ENCODE peak calls at places on chromosomes 13 and 19, in eight cellular contexts. X, T, K, I, M, Y, O and E are unnamed samples.
A peak's percentile ranks its signal among the peaks of the same experiment; 100 is the strongest.

GRCh38 chr19:15107056-15108010 is at the start of gene SYDE1:
- DNase-seq in X (no peak), T (no peak), K (no peak), I (no peak), M (no peak), Y (peak; percentile 57), O (peak; percentile 32), E (peak; percentile 46)

GRCh38 chr19:23802290-23802689 is 43.6 kb upstream of the ZNF681 start:
- DNase-seq in X (no peak), T (no peak), K (no peak), I (no peak), M (no peak), Y (peak; percentile 30), O (no peak), E (no peak)

GRCh38 chr13:30697177-30697953 is 38.0 kb upstream of the ALOX5AP start:
- DNase-seq in X (no peak), T (no peak), K (no peak), I (no peak), M (no peak), Y (no peak), O (no peak), E (no peak)

GRCh38 chr19:55471266-55471665 is 5.2 kb upstream of the ZNF628 start:
- DNase-seq in X (no peak), T (no peak), K (no peak), I (no peak), M (no peak), Y (no peak), O (no peak), E (no peak)

GRCh38 chr13:77417897-77418296 is 91.0 kb upstream of the MYCBP2 start:
- DNase-seq in X (no peak), T (no peak), K (no peak), I (no peak), M (no peak), Y (no peak), O (no peak), E (no peak)

GRCh38 chr13:22883262-22883840 is 297.4 kb upstream of the SGCG start:
- DNase-seq in X (no peak), T (no peak), K (no peak), I (no peak), M (no peak), Y (no peak), O (no peak), E (no peak)

GRCh38 chr19:38711726-38712153 is 32.5 kb downstream of the CAPN12 start:
- DNase-seq in X (no peak), T (no peak), K (no peak), I (no peak), M (peak; percentile 84), Y (peak; percentile 96), O (no peak), E (no peak)

GRCh38 chr13:109720758-109721184 is 65.6 kb downstream of the IRS2 start:
- DNase-seq in X (no peak), T (no peak), K (no peak), I (no peak), M (no peak), Y (no peak), O (no peak), E (no peak)

GRCh38 chr13:44543424-44543823 is 32.7 kb downstream of the TSC22D1 start:
- DNase-seq in X (no peak), T (no peak), K (no peak), I (no peak), M (no peak), Y (no peak), O (no peak), E (no peak)

GRCh38 chr13:42985312-42986175 is 6.5 kb downstream of the EPSTI1 start:
- DNase-seq in X (no peak), T (no peak), K (no peak), I (no peak), M (no peak), Y (no peak), O (no peak), E (peak; percentile 30)

GRCh38 chr19:5961969-5962945 is 15.7 kb downstream of the RANBP3 start:
- DNase-seq in X (no peak), T (no peak), K (peak; percentile 55), I (peak; percentile 69), M (no peak), Y (peak; percentile 95), O (peak; percentile 69), E (no peak)

GRCh38 chr13:93862259-93862658 is 617.2 kb downstream of the DCT start:
- DNase-seq in X (no peak), T (no peak), K (no peak), I (no peak), M (no peak), Y (peak; percentile 37), O (no peak), E (no peak)

GRCh38 chr19:49361438-49362047 is 673 bp downstream of the TEAD2 start:
- DNase-seq in X (no peak), T (peak; percentile 75), K (no peak), I (peak; percentile 67), M (peak; percentile 16), Y (peak; percentile 76), O (peak; percentile 82), E (peak; percentile 68)

GRCh38 chr13:27110056-27110746 is 61.4 kb downstream of the USP12 start:
- DNase-seq in X (no peak), T (no peak), K (no peak), I (no peak), M (no peak), Y (no peak), O (no peak), E (no peak)

GRCh38 chr19:7500811-7501450 is 12.1 kb upstream of the PEX11G start:
- DNase-seq in X (peak; percentile 90), T (peak; percentile 64), K (no peak), I (no peak), M (no peak), Y (no peak), O (peak; percentile 59), E (no peak)

GRCh38 chr19:49893135-49893534 is 3.6 kb downstream of the IL4I1 start:
- DNase-seq in X (no peak), T (no peak), K (no peak), I (no peak), M (no peak), Y (no peak), O (no peak), E (no peak)

GRCh38 chr13:92260363-92260762 is 861.9 kb downstream of the GPC5 start:
- DNase-seq in X (no peak), T (no peak), K (no peak), I (no peak), M (no peak), Y (no peak), O (no peak), E (no peak)

GRCh38 chr19:18762125-18763023 is 28.7 kb downstream of the COMP start:
- DNase-seq in X (no peak), T (no peak), K (no peak), I (no peak), M (no peak), Y (peak; percentile 57), O (peak; percentile 98), E (peak; percentile 98)

GRCh38 chr13:26721251-26721939 is 39.2 kb downstream of the GPR12 start:
- DNase-seq in X (peak; percentile 62), T (no peak), K (no peak), I (peak; percentile 35), M (no peak), Y (peak; percentile 25), O (no peak), E (no peak)

GRCh38 chr19:625257-625656 is 8.1 kb downstream of the POLRMT start:
- DNase-seq in X (no peak), T (no peak), K (no peak), I (no peak), M (no peak), Y (no peak), O (no peak), E (no peak)

GRCh38 chr19:629961-630714 is 3.2 kb downstream of the POLRMT start:
- DNase-seq in X (no peak), T (no peak), K (no peak), I (no peak), M (no peak), Y (no peak), O (no peak), E (no peak)

GRCh38 chr19:624433-625109 is 8.8 kb downstream of the POLRMT start:
- DNase-seq in X (no peak), T (no peak), K (no peak), I (no peak), M (no peak), Y (no peak), O (no peak), E (no peak)

GRCh38 chr19:623974-624373 is 9.4 kb downstream of the POLRMT start:
- DNase-seq in X (no peak), T (no peak), K (no peak), I (no peak), M (peak; percentile 52), Y (peak; percentile 98), O (no peak), E (no peak)

DNA sequence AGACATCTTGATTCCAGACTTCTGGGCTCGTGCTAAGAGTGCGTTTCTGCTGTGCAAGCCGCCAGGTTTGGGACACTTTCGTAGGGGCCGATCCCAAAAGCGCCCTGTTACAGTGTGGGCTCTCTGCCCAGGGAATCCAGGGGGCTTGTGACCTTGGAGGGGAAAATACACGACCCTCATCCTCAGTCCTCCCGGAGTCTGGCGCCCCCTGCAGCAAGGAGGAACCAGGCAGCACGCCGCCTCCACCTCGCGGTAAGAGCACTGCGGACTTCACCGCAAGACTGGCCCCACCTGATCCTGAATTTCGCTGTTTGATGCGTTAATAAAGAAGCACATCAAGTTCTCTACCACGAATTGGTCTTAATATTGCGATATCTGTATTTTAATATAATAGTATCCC is 5.2 kb downstream of the POLRMT start:
- DNase-seq in X (no peak), T (no peak), K (no peak), I (no peak), M (no peak), Y (no peak), O (no peak), E (no peak)
- TF ChIP-seq CTCF in X (no peak), T (no peak), K (no peak), I (peak; percentile 19), M (peak; percentile 41), Y (peak; percentile 62), O (no peak), E (peak; percentile 14)

GRCh38 chr13:111027481-111028439 is 87.3 kb upstream of the ARHGEF7 start:
- DNase-seq in X (no peak), T (no peak), K (no peak), I (no peak), M (no peak), Y (no peak), O (no peak), E (no peak)
- TF ChIP-seq CTCF in X (no peak), T (no peak), K (no peak), I (peak; percentile 6), M (no peak), Y (no peak), O (no peak), E (no peak)

DNA sequence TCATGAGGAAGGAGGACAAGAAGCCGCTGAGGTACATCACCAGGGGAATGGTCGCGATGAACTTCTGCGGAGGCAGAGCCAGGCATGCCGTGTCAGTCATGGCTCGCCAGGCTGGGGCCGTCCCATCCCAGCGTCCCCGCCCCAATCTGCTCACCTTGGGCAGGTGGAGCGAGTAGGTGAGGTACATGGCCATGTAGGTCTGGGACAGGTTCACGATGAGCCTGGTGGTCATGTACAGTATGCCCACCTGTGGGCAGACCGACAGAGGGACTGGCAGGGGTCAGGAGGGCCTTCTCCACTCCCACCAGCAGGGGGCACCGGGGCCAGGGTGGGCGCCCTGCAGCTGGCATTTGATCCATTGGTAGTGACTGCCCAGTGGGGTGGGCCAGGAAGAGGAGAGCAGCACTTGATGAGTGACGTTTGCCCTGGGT is 8.3 kb downstream of the TEKTIP1 start:
- DNase-seq in X (no peak), T (no peak), K (no peak), I (no peak), M (no peak), Y (no peak), O (no peak), E (peak; percentile 45)
- TF ChIP-seq CTCF in X (no peak), T (peak; percentile 60), K (peak; percentile 63), I (peak; percentile 48), M (peak; percentile 71), Y (peak; percentile 66), O (no peak), E (peak; percentile 65)

GRCh38 chr19:1465191-1466016 is 13.6 kb downstream of the C19orf25 start:
- DNase-seq in X (peak; percentile 51), T (no peak), K (no peak), I (no peak), M (peak; percentile 18), Y (peak; percentile 52), O (no peak), E (peak; percentile 55)
- TF ChIP-seq CTCF in X (no peak), T (peak; percentile 63), K (peak; percentile 22), I (peak; percentile 77), M (peak; percentile 61), Y (peak; percentile 54), O (peak; percentile 16), E (peak; percentile 33)